ENCODE peak calls at places on chromosome X, in eight cellular contexts. F, H, T, G, R, Q, B and X are unnamed samples.

GRCh38 chrX:140775211-140775610 is 65.7 kb downstream of the LINC00632 start:
- DNase-seq in R (no peak), G (no peak), F (no peak), H (no peak), Q (no peak), T (no peak), B (no peak), X (no peak)

GRCh38 chrX:39750798-39751197 is 347.0 kb downstream of the BCOR start:
- DNase-seq in H (no peak), T (no peak), G (no peak), Q (no peak), B (no peak), F (no peak), R (no peak), X (no peak)

GRCh38 chrX:132059973-132060540 is 37.0 kb downstream of the STK26 start:
- DNase-seq in H (no peak), B (no peak), F (no peak), R (no peak), T (no peak), G (no peak), Q (no peak), X (no peak)

GRCh38 chrX:117538441-117539418 is 577.9 kb downstream of the KLHL13 start:
- DNase-seq in H (no peak), F (no peak), Q (no peak), G (no peak), R (peak), B (no peak), T (no peak), X (no peak)

GRCh38 chrX:109393859-109394258 is 88.0 kb downstream of the GUCY2F start:
- DNase-seq in F (no peak), G (no peak), R (no peak), T (no peak), H (peak), B (no peak), Q (no peak), X (no peak)

GRCh38 chrX:135893294-135893817 is at the start of the genes CT45A10 and SAGE1:
- DNase-seq in G (no peak), H (peak), R (no peak), T (no peak), B (no peak), Q (no peak), F (no peak), X (no peak)

GRCh38 chrX:142998447-142999208 is 27.1 kb upstream of the SPANXN4 start:
- DNase-seq in G (no peak), H (no peak), R (no peak), B (no peak), Q (no peak), T (no peak), F (no peak), X (no peak)

GRCh38 chrX:53445977-53446376 is 11.8 kb upstream of the HSD17B10 start:
- DNase-seq in Q (peak), H (peak), F (peak), G (peak), R (peak), T (peak), B (peak), X (no peak)

GRCh38 chrX:55135171-55135570 is 46.4 kb downstream of the PAGE2 start:
- DNase-seq in F (peak), G (peak), R (peak), H (peak), T (peak), Q (peak), B (no peak), X (peak)

GRCh38 chrX:108270739-108271396 is 167.4 kb downstream of the COL4A6 start:
- DNase-seq in G (no peak), R (no peak), T (peak), F (no peak), B (no peak), Q (peak), H (no peak), X (no peak)

GRCh38 chrX:8657883-8658282 is 74.1 kb downstream of the ANOS1 start:
- DNase-seq in F (no peak), T (no peak), H (no peak), Q (no peak), G (no peak), B (no peak), R (no peak), X (no peak)

GRCh38 chrX:20456971-20457370 is 190.3 kb upstream of the RPS6KA3 start:
- DNase-seq in G (no peak), T (no peak), B (no peak), F (no peak), R (no peak), H (no peak), Q (no peak), X (no peak)

DNA sequence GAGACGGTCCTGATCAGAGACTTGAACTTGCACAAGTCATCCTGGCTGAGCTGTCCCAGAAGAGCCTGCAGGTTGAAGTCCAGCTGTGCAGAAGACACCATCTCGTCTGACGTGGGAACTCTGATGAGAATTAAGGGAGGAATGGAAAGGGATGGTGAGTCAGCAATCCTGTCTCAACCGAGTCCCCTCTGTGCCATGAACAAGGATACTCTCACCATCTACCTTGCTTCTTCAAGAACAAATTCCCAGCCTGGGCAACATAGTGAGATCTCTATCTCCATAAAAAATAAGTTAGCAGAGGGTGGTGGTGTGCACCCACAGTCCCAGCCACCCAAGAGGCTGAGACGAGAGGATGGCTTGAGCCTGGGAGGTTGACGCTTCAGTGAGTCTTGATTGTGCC is at the start of gene NLRP2B:
- DNase-seq in G (no peak), R (no peak), F (no peak), H (no peak), Q (no peak), T (no peak), B (no peak), X (no peak)
- H3K4me3 ChIP-seq in G (no peak), R (no peak), F (no peak), H (no peak), Q (no peak), T (no peak), B (no peak), X (no peak)

GRCh38 chrX:28697732-28698131 is 110.5 kb downstream of the IL1RAPL1 start:
- DNase-seq in F (no peak), T (no peak), B (no peak), Q (no peak), R (no peak), G (no peak), H (no peak), X (no peak)

GRCh38 chrX:28701222-28701621 is 114.0 kb downstream of the IL1RAPL1 start:
- DNase-seq in B (no peak), H (no peak), G (no peak), F (no peak), T (no peak), Q (peak), R (no peak), X (no peak)
- TF ChIP-seq CTCF in B (no peak), H (no peak), G (no peak), F (no peak), T (peak), Q (peak), R (no peak), X (peak)

GRCh38 chrX:69369999-69370398 is 134.1 kb upstream of the NALF2 start:
- DNase-seq in Q (no peak), B (no peak), R (no peak), H (no peak), F (no peak), G (no peak), T (no peak), X (no peak)

GRCh38 chrX:69371159-69371558 is 133.0 kb upstream of the NALF2 start:
- DNase-seq in F (no peak), B (no peak), T (no peak), G (no peak), R (no peak), H (no peak), Q (no peak), X (no peak)

GRCh38 chrX:69372435-69372834 is 131.7 kb upstream of the NALF2 start:
- DNase-seq in Q (no peak), B (no peak), T (no peak), H (no peak), G (no peak), F (no peak), R (no peak), X (no peak)

GRCh38 chrX:69379412-69379811 is 124.7 kb upstream of the NALF2 start:
- DNase-seq in B (no peak), F (no peak), G (no peak), H (no peak), Q (no peak), R (no peak), T (no peak), X (no peak)

GRCh38 chrX:69374569-69374968 is 129.6 kb upstream of the NALF2 start:
- DNase-seq in G (no peak), H (no peak), Q (no peak), B (no peak), F (peak), R (no peak), T (no peak), X (no peak)
- H3K4me3 ChIP-seq in G (no peak), H (no peak), Q (no peak), B (no peak), F (no peak), R (no peak), T (no peak), X (no peak)

GRCh38 chrX:111244238-111244750 is 26.0 kb downstream of the CAPN6 start:
- DNase-seq in R (no peak), Q (peak), T (peak), F (peak), G (peak), H (peak), B (no peak), X (no peak)
- TF ChIP-seq CTCF in R (no peak), Q (peak), T (peak), F (peak), G (peak), H (peak), B (no peak), X (peak)

GRCh38 chrX:37716502-37717068 is 31.0 kb downstream of the XK start:
- DNase-seq in G (no peak), B (no peak), R (no peak), H (no peak), Q (no peak), F (no peak), T (no peak), X (no peak)

GRCh38 chrX:37711991-37712390 is 26.4 kb downstream of the XK start:
- DNase-seq in T (no peak), R (no peak), F (no peak), G (no peak), B (no peak), H (no peak), Q (no peak), X (no peak)

GRCh38 chrX:37717708-37718107 is 32.1 kb downstream of the XK start:
- DNase-seq in G (no peak), R (no peak), T (no peak), Q (no peak), H (no peak), F (no peak), B (no peak), X (no peak)

GRCh38 chrX:37712458-37712857 is 26.9 kb downstream of the XK start:
- DNase-seq in F (no peak), H (no peak), B (no peak), Q (peak), R (no peak), G (peak), T (peak), X (no peak)

DNA sequence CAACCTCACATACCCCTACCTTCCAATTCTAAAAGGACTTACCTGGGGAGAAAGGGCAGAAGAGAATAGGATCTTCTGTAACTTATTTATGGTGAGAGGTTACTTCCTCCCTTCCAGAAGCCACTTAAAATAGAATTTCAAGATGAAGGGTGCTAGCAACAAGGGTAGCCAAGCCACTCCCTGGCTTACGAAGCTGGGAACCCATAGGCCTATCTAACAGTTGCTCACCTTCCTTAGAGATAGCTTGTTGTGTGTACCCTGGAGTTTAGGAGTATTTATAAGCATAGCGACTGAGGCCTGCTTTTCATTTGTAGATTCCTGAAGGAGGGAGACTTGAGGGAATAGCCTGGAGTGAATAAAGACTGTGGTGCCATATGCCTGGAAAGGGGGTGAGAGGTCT is 28.9 kb downstream of the XK start:
- DNase-seq in F (no peak), Q (no peak), T (no peak), H (no peak), R (no peak), G (no peak), B (no peak), X (no peak)
- H3K4me3 ChIP-seq in F (no peak), Q (no peak), T (no peak), H (no peak), R (no peak), G (no peak), B (no peak), X (no peak)

GRCh38 chrX:24145340-24146186 is 4.0 kb upstream of the ZFX start:
- DNase-seq in H (peak), T (peak), R (no peak), Q (peak), B (no peak), G (peak), F (no peak), X (peak)
- TF ChIP-seq CTCF in H (no peak), T (peak), R (no peak), Q (peak), B (no peak), G (peak), F (peak), X (peak)

GRCh38 chrX:153829799-153830631 is at the start of gene PDZD4:
- DNase-seq in T (no peak), R (no peak), F (peak), H (no peak), G (no peak), Q (no peak), B (no peak), X (no peak)

GRCh38 chrX:153827903-153828302 is 2.4 kb downstream of the PDZD4 start:
- DNase-seq in B (no peak), T (no peak), G (no peak), F (no peak), Q (no peak), R (no peak), H (no peak), X (no peak)

GRCh38 chrX:153829549-153829798 is 870 bp downstream of the PDZD4 start:
- DNase-seq in R (no peak), Q (no peak), T (no peak), F (no peak), H (no peak), B (no peak), G (no peak), X (no peak)

GRCh38 chrX:153828308-153828707 is 2.0 kb downstream of the PDZD4 start:
- DNase-seq in F (no peak), B (no peak), G (no peak), R (no peak), T (no peak), H (no peak), Q (peak), X (no peak)

GRCh38 chrX:153828723-153829548 is 1.4 kb downstream of the PDZD4 start:
- DNase-seq in B (no peak), T (no peak), F (peak), Q (peak), R (no peak), H (peak), G (no peak), X (no peak)
- H3K4me3 ChIP-seq in B (no peak), T (no peak), F (peak), Q (peak), R (no peak), H (peak), G (no peak), X (no peak)

GRCh38 chrX:10401239-10401638 is 219.1 kb downstream of the MID1 start:
- DNase-seq in G (no peak), B (no peak), H (peak), Q (no peak), R (no peak), T (no peak), F (no peak), X (no peak)
- TF ChIP-seq CTCF in G (peak), B (no peak), H (peak), Q (peak), R (no peak), T (no peak), F (no peak), X (no peak)